ENCODE peak calls at places on chromosomes 4 and X, in ten cellular contexts. A, B, R, M, E, Z, T, C, D and K are unnamed samples.

GRCh38 chr4:48127231-48127881 is 6.7 kb downstream of the TXK start:
- DNase-seq in M (no peak), T (no peak), Z (no peak), R (no peak), E (peak; percentile 55), A (no peak), D (no peak), B (no peak), C (no peak), K (peak; percentile 88)

GRCh38 chr4:109278594-109279031 is 23.8 kb downstream of the COL25A1 start:
- DNase-seq in A (no peak), R (no peak), E (no peak), Z (no peak), M (no peak), D (no peak), T (no peak), B (no peak), C (no peak), K (no peak)

GRCh38 chrX:15437724-15438123 is 53.5 kb upstream of the VEGFD start:
- DNase-seq in B (no peak), D (no peak), A (no peak), M (no peak), C (no peak), R (no peak), Z (no peak), E (no peak), T (no peak), K (no peak)

GRCh38 chrX:140157611-140158010 is 192.3 kb upstream of the CXorf66 start:
- DNase-seq in D (no peak), T (no peak), A (no peak), C (no peak), Z (no peak), B (no peak), R (no peak), E (no peak), M (no peak), K (peak; percentile 5)

GRCh38 chrX:25191403-25191802 is 175.6 kb upstream of the ARX start:
- DNase-seq in C (no peak), D (no peak), B (no peak), T (no peak), R (no peak), E (no peak), M (no peak), A (no peak), Z (no peak), K (peak; percentile 45)

GRCh38 chrX:109886122-109886761 is 116.7 kb upstream of the TMEM164 start:
- DNase-seq in Z (peak; percentile 26), C (no peak), B (no peak), D (no peak), E (peak; percentile 38), R (no peak), T (peak; percentile 6), M (peak; percentile 37), A (no peak), K (peak; percentile 58)

GRCh38 chr4:36285784-36286480 is 4.5 kb downstream of the DTHD1 start:
- DNase-seq in C (no peak), A (no peak), R (no peak), Z (peak; percentile 27), B (no peak), D (no peak), T (no peak), E (no peak), M (peak; percentile 15), K (no peak)

GRCh38 chr4:53640576-53641459 is 49.5 kb upstream of the LNX1 start:
- DNase-seq in A (peak; percentile 5), R (no peak), C (no peak), T (peak; percentile 35), D (no peak), M (no peak), E (no peak), Z (no peak), B (no peak), K (no peak)

GRCh38 chr4:168710353-168710946 is 213.6 kb downstream of the PALLD start:
- DNase-seq in Z (peak; percentile 32), E (no peak), C (no peak), M (peak; percentile 29), D (peak; percentile 64), T (no peak), A (no peak), R (no peak), B (no peak), K (peak; percentile 71)

GRCh38 chrX:136711147-136711546 is 63.2 kb downstream of the CD40LG start:
- DNase-seq in Z (peak; percentile 27), E (peak; percentile 34), B (peak; percentile 67), T (no peak), A (no peak), D (peak; percentile 36), R (peak; percentile 36), C (no peak), M (no peak), K (peak; percentile 27)

GRCh38 chrX:107934262-107934661 is 47.9 kb downstream of the TEX13B start:
- DNase-seq in T (no peak), Z (no peak), E (no peak), R (no peak), D (no peak), B (no peak), A (no peak), C (no peak), M (no peak), K (no peak)

GRCh38 chrX:150063673-150064072 is 125.4 kb upstream of the EOLA2 start:
- DNase-seq in Z (no peak), B (no peak), D (no peak), A (no peak), E (no peak), R (no peak), C (no peak), T (no peak), M (no peak), K (no peak)

GRCh38 chrX:132631579-132632232 is 142.9 kb upstream of the MBNL3 start:
- DNase-seq in Z (no peak), M (no peak), A (no peak), D (no peak), T (no peak), B (no peak), C (no peak), R (no peak), E (no peak), K (peak; percentile 39)

GRCh38 chrX:44101300-44101699 is 128.1 kb upstream of the NDP start:
- DNase-seq in D (no peak), Z (no peak), B (no peak), C (no peak), T (no peak), M (no peak), R (no peak), E (no peak), A (no peak), K (no peak)

GRCh38 chrX:133608406-133608805 is 193.1 kb upstream of the GPC4 start:
- DNase-seq in E (no peak), Z (no peak), T (no peak), C (no peak), M (no peak), D (no peak), B (no peak), A (no peak), R (no peak), K (no peak)

GRCh38 chr4:3254302-3255131 is 5.6 kb downstream of the MSANTD1 start:
- DNase-seq in M (no peak), E (peak; percentile 16), T (no peak), B (no peak), R (no peak), C (peak; percentile 46), D (peak; percentile 9), A (peak; percentile 48), Z (no peak), K (no peak)

GRCh38 chrX:99494668-99495067 is 915.4 kb downstream of the PCDH19 start:
- DNase-seq in B (no peak), C (no peak), Z (no peak), R (no peak), T (no peak), E (no peak), A (no peak), D (no peak), M (no peak), K (no peak)
- H3K4me1 ChIP-seq in B (no peaks in the 10 kb centered on the region), C (no peaks in the 10 kb centered on the region), Z (no peaks in the 10 kb centered on the region), R (no peaks in the 10 kb centered on the region), T (no peaks in the 10 kb centered on the region), E (no peaks in the 10 kb centered on the region), A (no peaks in the 10 kb centered on the region), D (no peaks in the 10 kb centered on the region), M (no peaks in the 10 kb centered on the region), K (no peaks in the 10 kb centered on the region)

GRCh38 chr4:76208005-76208765 is 5.4 kb downstream of the SCARB2 start:
- DNase-seq in E (no peak), M (no peak), Z (peak; percentile 84), D (peak; percentile 87), C (no peak), R (peak; percentile 81), B (peak; percentile 87), A (no peak), T (peak; percentile 78), K (no peak)
- H3K4me1 ChIP-seq in E (no peaks in the 10 kb centered on the region), M (peaks cover 7% of the 10 kb centered on the region), Z (peaks cover 24% of the 10 kb centered on the region), D (peaks cover 21% of the 10 kb centered on the region), C (peaks cover 30% of the 10 kb centered on the region), R (peaks cover 19% of the 10 kb centered on the region), B (peaks cover 19% of the 10 kb centered on the region), A (peaks cover 79% of the 10 kb centered on the region), T (peaks cover 35% of the 10 kb centered on the region), K (peaks cover 15% of the 10 kb centered on the region)

DNA sequence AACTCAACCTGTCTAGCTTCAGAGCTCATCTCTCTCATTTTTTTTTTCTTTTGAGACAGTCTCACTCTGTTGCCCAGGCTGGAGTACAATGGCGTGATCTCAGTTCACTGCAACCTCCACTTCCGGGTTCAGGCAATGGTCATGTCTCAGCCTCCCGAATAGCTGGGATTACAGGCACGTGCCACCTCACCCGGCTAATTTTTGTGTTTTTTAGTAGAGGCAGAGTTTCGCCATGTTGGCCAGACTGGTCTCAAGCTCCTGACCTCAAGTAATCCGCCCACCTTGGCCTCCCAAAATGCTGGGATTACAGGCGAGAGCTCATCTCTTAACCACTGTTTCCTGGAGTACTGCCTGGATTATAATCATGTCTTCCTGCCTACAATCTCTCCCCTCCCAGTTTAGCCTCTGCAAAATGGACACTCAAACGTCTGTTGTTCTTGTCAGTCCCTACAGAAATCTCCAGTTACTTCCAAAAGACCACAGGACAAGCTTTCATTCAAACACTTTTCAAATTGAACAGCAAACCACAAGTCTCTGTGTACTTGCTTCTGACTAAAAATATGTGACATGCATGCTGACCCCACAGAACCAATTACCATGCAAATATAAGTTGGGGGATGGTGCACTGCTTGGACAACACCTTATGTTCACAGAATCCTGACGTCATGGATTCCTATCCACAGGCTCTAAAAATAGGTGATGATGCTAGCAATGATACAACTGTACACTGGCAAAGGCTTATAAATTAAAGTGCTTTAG is 137.2 kb downstream of the SH3KBP1 start:
- DNase-seq in Z (no peak), A (no peak), B (no peak), T (no peak), C (no peak), E (no peak), M (no peak), R (no peak), D (no peak), K (no peak)
- H3K4me1 ChIP-seq in Z (no peaks in the 10 kb centered on the region), A (no peaks in the 10 kb centered on the region), B (no peaks in the 10 kb centered on the region), T (no peaks in the 10 kb centered on the region), C (no peaks in the 10 kb centered on the region), E (no peaks in the 10 kb centered on the region), M (no peaks in the 10 kb centered on the region), R (no peaks in the 10 kb centered on the region), D (no peaks in the 10 kb centered on the region), K (no peaks in the 10 kb centered on the region)

DNA sequence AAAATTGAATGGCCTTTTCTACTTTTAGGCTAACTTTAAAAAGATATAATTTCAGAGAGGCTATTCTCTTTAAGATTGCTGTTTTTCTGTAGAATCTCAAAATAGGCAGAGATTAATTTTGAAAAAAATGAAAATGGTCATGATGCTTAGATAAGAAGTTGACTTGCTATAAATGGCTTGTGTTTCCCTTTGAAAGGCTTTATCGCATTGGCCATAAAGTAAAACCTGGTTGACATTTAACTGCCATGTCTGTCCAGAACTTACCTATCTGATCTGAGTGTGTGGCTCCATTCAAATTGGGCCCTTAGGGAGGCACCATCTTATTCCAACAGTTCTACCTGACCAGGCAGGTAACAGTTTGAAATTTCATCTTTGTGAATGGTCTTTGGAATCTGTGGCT is 56.1 kb downstream of the AFF2 start:
- DNase-seq in A (no peak), B (no peak), T (no peak), C (no peak), E (no peak), D (no peak), R (no peak), M (no peak), Z (no peak), K (no peak)
- H3K4me1 ChIP-seq in A (no peaks in the 10 kb centered on the region), B (no peaks in the 10 kb centered on the region), T (no peaks in the 10 kb centered on the region), C (no peaks in the 10 kb centered on the region), E (no peaks in the 10 kb centered on the region), D (no peaks in the 10 kb centered on the region), R (no peaks in the 10 kb centered on the region), M (no peaks in the 10 kb centered on the region), Z (no peaks in the 10 kb centered on the region), K (no peaks in the 10 kb centered on the region)